ENCODE peak calls at places on chromosomes 7 and 10, in six cellular contexts. F is H9, S is astrocyte of the spinal cord, Y is GM13977, P is ovary, X is DND-41. A is an unnamed sample.

GRCh38 chr10:131451407-131452015 is 140.0 kb upstream of the TCERG1L start:
- DNase-seq in F (no peak), S (no peak), Y (no peak), P (no peak), X (no peak), A (no peak)

GRCh38 chr7:125668321-125668993 is 738.8 kb upstream of the POT1 start:
- DNase-seq in F (no peak), S (no peak), Y (no peak), P (no peak), X (no peak), A (no peak)

GRCh38 chr7:635227-635626 is 91.3 kb upstream of the DNAAF5 start:
- DNase-seq in F (no peak), S (no peak), Y (no peak), P (no peak), X (no peak), A (no peak)

GRCh38 chr10:35442006-35442405 is 105.7 kb downstream of the CCNY start:
- DNase-seq in F (no peak), S (no peak), Y (no peak), P (no peak), X (no peak), A (no peak)

GRCh38 chr7:147523056-147523455 is 1067.5 kb upstream of the C7orf33 start:
- DNase-seq in F (no peak), S (no peak), Y (no peak), P (no peak), X (no peak), A (no peak)

GRCh38 chr10:120279196-120279595 is 177.8 kb upstream of the PLPP4 start:
- DNase-seq in F (no peak), S (no peak), Y (no peak), P (no peak), X (no peak), A (no peak)

GRCh38 chr10:50286517-50286916 is 35.2 kb upstream of the ASAH2 start:
- DNase-seq in F (no peak), S (no peak), Y (no peak), P (no peak), X (no peak), A (no peak)

GRCh38 chr10:52908483-52908882 is 135.9 kb upstream of the MBL2 start:
- DNase-seq in F (peak; percentile 38), S (no peak), Y (no peak), P (no peak), X (no peak), A (no peak)

GRCh38 chr10:106189254-106189653 is 975.3 kb downstream of the SORCS1 start:
- DNase-seq in F (peak; percentile 62), S (peak; percentile 2), Y (peak; percentile 23), P (no peak), X (peak; percentile 6), A (peak; percentile 33)

GRCh38 chr7:94632338-94633024 is 23.5 kb downstream of the SGCE start:
- DNase-seq in F (no peak), S (peak; percentile 89), Y (peak; percentile 21), P (no peak), X (no peak), A (no peak)

GRCh38 chr10:11256896-11257295 is 239.2 kb downstream of the CELF2 start:
- DNase-seq in F (no peak), S (no peak), Y (no peak), P (no peak), X (no peak), A (no peak)

GRCh38 chr7:19698331-19698730 is 10.5 kb downstream of the POLR1F start:
- DNase-seq in F (no peak), S (no peak), Y (no peak), P (no peak), X (no peak), A (no peak)

GRCh38 chr10:91525939-91526712 is 106.7 kb downstream of the PPP1R3C start:
- DNase-seq in F (no peak), S (no peak), Y (no peak), P (peak; percentile 53), X (no peak), A (no peak)
- TF ChIP-seq CTCF in F (no peak), S (no peak), Y (no peak), P (no peak), X (no peak), A (no peak)

DNA sequence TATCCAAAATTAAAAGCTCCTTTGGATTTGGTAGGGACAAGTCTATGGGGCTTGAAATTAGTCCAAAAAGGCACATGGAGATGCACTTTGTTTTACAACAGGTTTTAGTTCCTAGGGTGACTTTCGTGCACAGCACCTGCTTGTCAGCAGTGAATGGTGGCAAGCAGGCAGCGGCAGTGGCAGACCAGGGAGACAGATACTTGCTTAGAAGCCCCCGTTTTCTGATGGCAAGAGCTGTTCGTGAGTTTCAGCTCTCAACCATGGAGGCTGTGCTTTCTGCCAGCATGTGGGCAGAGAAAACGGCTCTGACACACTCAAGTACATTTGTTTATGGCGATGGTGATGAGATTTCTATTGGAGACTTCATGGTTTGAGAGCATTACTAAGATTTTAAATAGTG is 61.7 kb upstream of the SHH start:
- DNase-seq in F (no peak), S (no peak), Y (no peak), P (no peak), X (no peak), A (no peak)
- TF ChIP-seq CTCF in F (no peak), S (no peak), Y (no peak), P (no peak), X (no peak), A (no peak)

GRCh38 chr10:44990302-44990655 is 10.4 kb upstream of the ZNF22 start:
- DNase-seq in F (peak; percentile 76), S (no peak), Y (no peak), P (peak; percentile 27), X (no peak), A (peak; percentile 72)
- TF ChIP-seq CTCF in F (peak; percentile 73), S (peak; percentile 51), Y (no peak), P (no peak), X (peak; percentile 17), A (no peak)

DNA sequence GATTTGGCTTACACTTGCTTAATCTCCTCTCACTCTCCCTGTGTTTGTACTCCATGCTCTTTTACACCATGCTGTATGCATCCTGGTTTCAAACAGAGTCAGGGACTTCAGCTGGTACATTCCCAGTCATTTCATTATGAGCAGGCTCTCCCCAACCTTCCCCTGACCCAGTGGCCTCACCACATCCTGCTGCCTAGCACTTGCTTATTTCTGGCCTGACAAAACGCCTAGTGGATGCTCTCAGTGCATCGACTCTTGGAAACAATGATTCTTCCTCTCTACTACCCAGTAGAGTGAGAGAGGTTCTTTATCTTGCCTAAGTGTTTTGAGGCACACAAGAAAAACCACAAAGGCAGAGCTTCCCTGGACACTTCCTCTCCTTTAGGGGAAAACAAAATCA is 63.4 kb downstream of the CAV1 start:
- DNase-seq in F (no peak), S (peak; percentile 83), Y (no peak), P (no peak), X (peak; percentile 41), A (no peak)
- TF ChIP-seq CTCF in F (no peak), S (peak; percentile 3), Y (no peak), P (no peak), X (no peak), A (no peak)

DNA sequence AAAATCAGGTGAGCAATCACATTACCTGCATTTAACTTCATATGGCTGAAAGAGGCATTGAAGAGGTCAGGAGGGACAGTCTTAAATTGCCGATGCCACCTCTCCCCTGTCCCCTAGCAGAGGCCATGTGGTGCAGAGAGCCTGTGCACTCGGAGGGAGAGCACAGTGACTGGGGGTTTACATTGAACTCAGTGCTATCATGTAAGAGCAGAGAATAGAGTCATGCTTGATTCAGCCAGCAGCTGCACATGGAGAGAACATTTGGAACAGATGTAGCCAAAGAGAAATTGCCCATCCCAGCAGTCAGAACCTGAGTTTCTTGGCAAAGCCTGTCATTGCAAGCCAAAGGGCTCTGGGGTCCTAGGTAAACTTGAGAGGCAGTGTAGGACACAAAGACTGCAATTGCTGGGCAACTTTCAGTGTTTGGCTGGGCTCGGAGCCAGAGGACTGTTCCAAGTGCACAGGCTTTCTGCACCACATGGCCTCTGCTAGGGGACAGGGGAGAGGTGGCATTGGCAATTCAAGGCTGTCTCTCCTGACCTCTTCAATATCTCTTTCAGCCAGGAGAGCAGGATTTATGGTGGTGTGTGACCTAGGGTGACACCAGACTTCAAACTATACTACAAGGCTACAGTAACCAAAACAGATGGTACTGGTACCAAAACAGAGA is 267.1 kb downstream of the REEP3 start:
- DNase-seq in F (no peak), S (no peak), Y (no peak), P (no peak), X (no peak), A (no peak)
- TF ChIP-seq CTCF in F (no peak), S (no peak), Y (no peak), P (no peak), X (no peak), A (no peak)

GRCh38 chr10:68218786-68219185 is 13.1 kb downstream of the ATOH7 start:
- DNase-seq in F (no peak), S (no peak), Y (no peak), P (no peak), X (no peak), A (no peak)

GRCh38 chr10:68224810-68225209 is 7.1 kb downstream of the ATOH7 start:
- DNase-seq in F (no peak), S (no peak), Y (no peak), P (no peak), X (no peak), A (no peak)

GRCh38 chr10:68221196-68221595 is 10.7 kb downstream of the ATOH7 start:
- DNase-seq in F (no peak), S (no peak), Y (no peak), P (no peak), X (no peak), A (no peak)

GRCh38 chr10:68223535-68224165 is 8.3 kb downstream of the ATOH7 start:
- DNase-seq in F (peak; percentile 73), S (no peak), Y (no peak), P (no peak), X (peak; percentile 13), A (no peak)
- TF ChIP-seq CTCF in F (peak; percentile 56), S (peak; percentile 7), Y (no peak), P (no peak), X (peak; percentile 40), A (no peak)

DNA sequence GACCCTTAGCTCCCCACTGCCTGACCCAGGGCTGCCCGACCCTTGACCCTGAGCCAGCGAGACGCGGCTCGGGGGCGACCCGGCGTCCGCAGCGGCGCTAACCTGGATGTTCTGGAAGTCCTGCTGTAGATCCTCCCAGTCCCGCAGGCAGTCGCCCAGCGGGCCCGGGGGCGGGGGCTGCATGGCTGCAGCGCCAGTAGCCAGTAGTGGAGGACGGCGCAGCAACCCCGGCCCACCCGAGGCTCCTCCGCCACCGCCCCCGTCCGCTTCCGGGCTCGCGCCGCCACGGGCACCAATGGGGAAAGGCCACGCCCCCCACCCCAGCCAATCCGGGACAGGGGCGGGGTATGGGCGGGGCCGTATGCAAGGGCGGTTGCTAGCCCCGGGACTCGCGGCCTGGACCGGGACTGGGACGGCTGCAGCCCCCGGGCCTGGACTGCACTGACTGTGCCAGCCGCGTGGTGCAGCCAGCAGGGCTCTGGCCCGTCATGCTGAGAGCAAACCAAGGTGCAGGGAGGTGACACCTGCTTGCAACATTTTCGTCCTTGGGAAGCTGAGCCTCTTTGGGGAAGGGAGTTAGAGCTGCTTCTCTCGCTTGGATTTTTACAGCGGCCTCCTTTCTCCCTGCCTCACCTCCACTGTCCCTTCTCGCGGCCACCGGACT is at the start of gene TMEM120A:
- DNase-seq in F (peak; percentile 96), S (peak; percentile 94), Y (peak; percentile 100), P (peak; percentile 98), X (peak; percentile 86), A (peak; percentile 96)
- TF ChIP-seq CTCF in F (peak; percentile 35), S (peak; percentile 20), Y (no peak), P (peak; percentile 28), X (peak; percentile 5), A (no peak)

GRCh38 chr7:130982160-130982638 is 248.2 kb upstream of the KLF14 start:
- DNase-seq in F (no peak), S (peak; percentile 53), Y (peak; percentile 52), P (no peak), X (no peak), A (no peak)
- TF ChIP-seq CTCF in F (peak; percentile 80), S (peak; percentile 83), Y (peak; percentile 66), P (peak; percentile 50), X (peak; percentile 86), A (peak; percentile 30)